ENCODE peak calls at places on chromosomes 6 and 20, in eight cellular contexts. J, L, W, E, N, Q, O and V are unnamed samples.

GRCh38 chr20:40754372-40754943 is 65.4 kb upstream of the MAFB start:
- DNase-seq in J (no peak), L (no peak), W (no peak), E (no peak), N (no peak), Q (no peak), O (no peak), V (no peak)

GRCh38 chr6:6008648-6009421 is 2.1 kb upstream of the NRN1 start:
- DNase-seq in J (no peak), L (peak; percentile 85), W (no peak), E (peak; percentile 93), N (peak; percentile 34), Q (no peak), O (no peak), V (no peak)

GRCh38 chr20:51569815-51570741 is 27.6 kb upstream of the NFATC2 start:
- DNase-seq in J (no peak), L (no peak), W (no peak), E (peak; percentile 82), N (no peak), Q (no peak), O (no peak), V (no peak)

GRCh38 chr6:125099211-125100017 is 54.2 kb upstream of the TPD52L1 start:
- DNase-seq in J (no peak), L (peak; percentile 65), W (peak; percentile 83), E (peak; percentile 90), N (no peak), Q (peak; percentile 1), O (no peak), V (peak; percentile 1)

GRCh38 chr20:62274332-62275262 is 28.2 kb upstream of the ADRM1 start:
- DNase-seq in J (no peak), L (no peak), W (peak; percentile 78), E (no peak), N (no peak), Q (no peak), O (no peak), V (no peak)

GRCh38 chr20:62886709-62887058 is 25.1 kb upstream of the TCFL5 start:
- DNase-seq in J (no peak), L (no peak), W (no peak), E (no peak), N (no peak), Q (no peak), O (no peak), V (no peak)

GRCh38 chr20:47925603-47926002 is 140.3 kb upstream of the SULF2 start:
- DNase-seq in J (no peak), L (no peak), W (no peak), E (no peak), N (no peak), Q (no peak), O (no peak), V (no peak)

GRCh38 chr6:148296746-148297145 is 45.9 kb upstream of the SASH1 start:
- DNase-seq in J (no peak), L (no peak), W (no peak), E (no peak), N (no peak), Q (no peak), O (no peak), V (no peak)

GRCh38 chr20:9916776-9917175 is 77.9 kb upstream of the PAK5 start:
- DNase-seq in J (no peak), L (no peak), W (no peak), E (no peak), N (no peak), Q (no peak), O (no peak), V (no peak)

GRCh38 chr20:18849131-18849530 is 35.5 kb downstream of the SCP2D1 start:
- DNase-seq in J (no peak), L (no peak), W (no peak), E (no peak), N (no peak), Q (no peak), O (no peak), V (no peak)

GRCh38 chr20:1535420-1536175 is 21.9 kb downstream of the SIRPD start:
- DNase-seq in J (no peak), L (no peak), W (no peak), E (no peak), N (no peak), Q (no peak), O (no peak), V (no peak)

GRCh38 chr6:13289789-13290318 is 38.5 kb downstream of the TBC1D7 start:
- DNase-seq in J (no peak), L (no peak), W (no peak), E (no peak), N (no peak), Q (no peak), O (no peak), V (no peak)

GRCh38 chr6:5303711-5304110 is 42.4 kb downstream of the FARS2 start:
- DNase-seq in J (no peak), L (no peak), W (no peak), E (no peak), N (no peak), Q (no peak), O (no peak), V (no peak)

GRCh38 chr6:27255866-27256265 is 8.4 kb downstream of the PRSS16 start:
- DNase-seq in J (no peak), L (no peak), W (no peak), E (no peak), N (no peak), Q (no peak), O (no peak), V (no peak)

GRCh38 chr6:158849899-158850806 is 31.0 kb upstream of the EZR start:
- DNase-seq in J (peak; percentile 95), L (peak; percentile 75), W (no peak), E (no peak), N (peak; percentile 98), Q (peak; percentile 70), O (no peak), V (peak; percentile 60)

GRCh38 chr20:63700199-63701050 is 4.0 kb downstream of the TNFRSF6B start:
- DNase-seq in J (no peak), L (peak; percentile 8), W (no peak), E (peak; percentile 63), N (no peak), Q (no peak), O (no peak), V (peak; percentile 33)

GRCh38 chr20:48999890-49000870 is 45.9 kb upstream of the CSE1L start:
- DNase-seq in J (peak; percentile 9), L (no peak), W (no peak), E (no peak), N (no peak), Q (no peak), O (no peak), V (no peak)

GRCh38 chr6:77880501-77880900 is 227.7 kb downstream of the MEI4 start:
- DNase-seq in J (no peak), L (no peak), W (no peak), E (no peak), N (no peak), Q (no peak), O (no peak), V (no peak)

GRCh38 chr6:145214570-145214969 is 520.8 kb downstream of the EPM2A start:
- DNase-seq in J (no peak), L (no peak), W (no peak), E (no peak), N (no peak), Q (no peak), O (no peak), V (no peak)

GRCh38 chr6:121963826-121964225 is 435.6 kb upstream of the HSF2 start:
- DNase-seq in J (no peak), L (no peak), W (no peak), E (no peak), N (no peak), Q (no peak), O (no peak), V (no peak)

GRCh38 chr20:53981752-53982437 is 88.5 kb downstream of the BCAS1 start:
- DNase-seq in J (no peak), L (no peak), W (no peak), E (no peak), N (no peak), Q (no peak), O (no peak), V (no peak)

GRCh38 chr6:108118791-108119211 is 44.3 kb upstream of the OSTM1 start:
- DNase-seq in J (no peak), L (no peak), W (no peak), E (no peak), N (no peak), Q (no peak), O (no peak), V (peak; percentile 44)

GRCh38 chr20:64077094-64077493 is 2.2 kb downstream of the RGS19 start:
- DNase-seq in J (no peak), L (no peak), W (no peak), E (no peak), N (no peak), Q (no peak), O (no peak), V (peak; percentile 74)

GRCh38 chr6:54037277-54037779 is 73.9 kb upstream of the MLIP start:
- DNase-seq in J (no peak), L (no peak), W (no peak), E (no peak), N (no peak), Q (no peak), O (no peak), V (no peak)

GRCh38 chr20:35013421-35014411 is 58.0 kb downstream of the MYH7B start:
- DNase-seq in J (no peak), L (no peak), W (no peak), E (peak; percentile 25), N (no peak), Q (no peak), O (no peak), V (no peak)

GRCh38 chr6:160042014-160042773 is 73.3 kb downstream of the IGF2R start:
- DNase-seq in J (peak; percentile 69), L (peak; percentile 29), W (no peak), E (no peak), N (peak; percentile 12), Q (no peak), O (no peak), V (no peak)

GRCh38 chr6:55014321-55015088 is 159.8 kb upstream of the HCRTR2 start:
- DNase-seq in J (no peak), L (no peak), W (no peak), E (no peak), N (no peak), Q (no peak), O (no peak), V (no peak)

GRCh38 chr6:29507319-29507718 is 19.6 kb upstream of the MAS1L start:
- DNase-seq in J (no peak), L (no peak), W (no peak), E (no peak), N (no peak), Q (no peak), O (no peak), V (no peak)

GRCh38 chr6:74609857-74610256 is 596.0 kb downstream of the COL12A1 start:
- DNase-seq in J (no peak), L (no peak), W (no peak), E (no peak), N (no peak), Q (no peak), O (no peak), V (no peak)

GRCh38 chr20:11891827-11892521 is 25.7 kb upstream of the BTBD3 start:
- DNase-seq in J (no peak), L (peak; percentile 65), W (no peak), E (no peak), N (peak; percentile 50), Q (peak; percentile 18), O (no peak), V (no peak)

GRCh38 chr6:98828991-98829411 is 5.4 kb upstream of the POU3F2 start:
- DNase-seq in J (no peak), L (no peak), W (no peak), E (no peak), N (no peak), Q (no peak), O (no peak), V (no peak)